ENCODE peak calls at places on chromosome 1, in five cellular contexts. Y, N, O, L and H are unnamed samples. For H3K27me3, the result is how much of the 10 kb centered on the place peaks cover.

GRCh38 chr1:46569909-46570725 is 18.7 kb upstream of the KNCN start:
- DNase-seq in Y (no peak), N (no peak), O (no peak), L (no peak), H (no peak)

GRCh38 chr1:36287595-36287994 is 18.6 kb upstream of the SH3D21 start:
- DNase-seq in Y (no peak), N (no peak), O (no peak), L (no peak), H (no peak)

GRCh38 chr1:147892731-147893214 is 9.8 kb upstream of the GJA8 start:
- DNase-seq in Y (peak), N (no peak), O (peak), L (no peak), H (peak)

GRCh38 chr1:164659621-164660414 is 100.8 kb downstream of the PBX1 start:
- DNase-seq in Y (peak), N (peak), O (peak), L (no peak), H (no peak)

GRCh38 chr1:236516929-236517704 is 6.7 kb upstream of the LGALS8 start:
- DNase-seq in Y (peak), N (no peak), O (no peak), L (no peak), H (no peak)

GRCh38 chr1:247474367-247474766 is 16.5 kb upstream of the OR2B11 start:
- DNase-seq in Y (no peak), N (no peak), O (no peak), L (no peak), H (no peak)

GRCh38 chr1:226094451-226094850 is 31.9 kb downstream of the H3-3A start:
- DNase-seq in Y (no peak), N (no peak), O (no peak), L (no peak), H (no peak)

GRCh38 chr1:48878191-48878940 is 101.7 kb upstream of the BEND5 start:
- DNase-seq in Y (peak), N (no peak), O (no peak), L (no peak), H (no peak)

GRCh38 chr1:39214021-39214713 is 9.7 kb downstream of the MACF1 start:
- DNase-seq in Y (no peak), N (no peak), O (no peak), L (no peak), H (no peak)

GRCh38 chr1:198788561-198789064 is 149.8 kb downstream of the PTPRC start:
- DNase-seq in Y (no peak), N (no peak), O (no peak), L (no peak), H (no peak)

GRCh38 chr1:15683411-15684039 is 595 bp upstream of the PLEKHM2 start:
- DNase-seq in Y (no peak), N (no peak), O (no peak), L (no peak), H (no peak)

GRCh38 chr1:43255438-43256210 is 14.2 kb upstream of the TMEM125 start:
- DNase-seq in Y (no peak), N (peak), O (no peak), L (no peak), H (no peak)

GRCh38 chr1:232477728-232478127 is 152.2 kb downstream of the SIPA1L2 start:
- DNase-seq in Y (no peak), N (no peak), O (peak), L (no peak), H (no peak)

GRCh38 chr1:212782422-212783154 is 9.0 kb downstream of the NSL1 start:
- DNase-seq in Y (no peak), N (no peak), O (no peak), L (no peak), H (no peak)

GRCh38 chr1:28136636-28137613 is 39.6 kb downstream of the PTAFR start:
- DNase-seq in Y (no peak), N (no peak), O (no peak), L (no peak), H (no peak)

GRCh38 chr1:41721039-41721438 is 197.7 kb downstream of the HIVEP3 start:
- DNase-seq in Y (no peak), N (no peak), O (no peak), L (no peak), H (no peak)

GRCh38 chr1:226083303-226084101 is 21.0 kb downstream of the H3-3A start:
- DNase-seq in Y (peak), N (peak), O (peak), L (peak), H (peak)

GRCh38 chr1:36729716-36730510 is 247.2 kb upstream of the CSF3R start:
- DNase-seq in Y (no peak), N (no peak), O (no peak), L (no peak), H (no peak)

GRCh38 chr1:10882069-10882468 is 85.6 kb upstream of the CASZ1 start:
- DNase-seq in Y (no peak), N (no peak), O (no peak), L (no peak), H (no peak)

GRCh38 chr1:153547560-153548551 is 1.2 kb downstream of the S100A3 start:
- DNase-seq in Y (no peak), N (no peak), O (no peak), L (no peak), H (no peak)

GRCh38 chr1:167904641-167905040 is 9.3 kb downstream of the ADCY10 start:
- DNase-seq in Y (no peak), N (no peak), O (no peak), L (no peak), H (no peak)

GRCh38 chr1:54781023-54781723 is 16.9 kb upstream of the PARS2 start:
- DNase-seq in Y (no peak), N (no peak), O (no peak), L (no peak), H (no peak)

GRCh38 chr1:64269558-64269884 is 66.1 kb downstream of the UBE2U start:
- DNase-seq in Y (no peak), N (no peak), O (no peak), L (no peak), H (no peak)

GRCh38 chr1:3393987-3394920 is 60.2 kb upstream of the ARHGEF16 start:
- DNase-seq in Y (no peak), N (no peak), O (no peak), L (no peak), H (no peak)

GRCh38 chr1:23634840-23635642 is 56.6 kb upstream of the RPL11 start:
- DNase-seq in Y (peak), N (peak), O (peak), L (peak), H (peak)

GRCh38 chr1:161749509-161750407 is at the start of gene DUSP12:
- DNase-seq in Y (peak), N (peak), O (peak), L (peak), H (peak)

GRCh38 chr1:74686941-74687340 is 13.3 kb upstream of the ERICH3 start:
- DNase-seq in Y (no peak), N (no peak), O (no peak), L (no peak), H (no peak)

GRCh38 chr1:183578846-183579245 is 11.4 kb downstream of the NCF2 start:
- DNase-seq in Y (no peak), N (peak), O (no peak), L (no peak), H (no peak)

GRCh38 chr1:93625582-93626327 is 55.9 kb downstream of the BCAR3 start:
- DNase-seq in Y (no peak), N (no peak), O (no peak), L (no peak), H (peak)

GRCh38 chr1:81478217-81478616 is 322.5 kb upstream of the ADGRL2 start:
- DNase-seq in Y (no peak), N (peak), O (no peak), L (no peak), H (no peak)

GRCh38 chr1:245754463-245754961 is 599.7 kb downstream of the KIF26B start:
- DNase-seq in Y (no peak), N (no peak), O (no peak), L (no peak), H (no peak)

GRCh38 chr1:173393655-173393993 is 83.5 kb upstream of the PRDX6 start:
- DNase-seq in Y (no peak), N (no peak), O (no peak), L (no peak), H (no peak)

GRCh38 chr1:87804128-87804527 is 475.4 kb downstream of the LMO4 start:
- DNase-seq in Y (no peak), N (no peak), O (no peak), L (no peak), H (no peak)

GRCh38 chr1:119632836-119633235 is 15.2 kb downstream of the ZNF697 start:
- DNase-seq in Y (no peak), N (no peak), O (no peak), L (no peak), H (no peak)

GRCh38 chr1:234782057-234782800 is 172.3 kb upstream of the IRF2BP2 start:
- DNase-seq in Y (no peak), N (no peak), O (no peak), L (no peak), H (no peak)

GRCh38 chr1:47717341-47717740 is 279.5 kb downstream of the FOXD2 start:
- DNase-seq in Y (no peak), N (no peak), O (no peak), L (no peak), H (no peak)
- H3K27me3 ChIP-seq in Y (under half), N (under half), O (half or more), L (under half), H (under half)

GRCh38 chr1:2198571-2198970 is 4.0 kb upstream of the FAAP20 start:
- DNase-seq in Y (peak), N (peak), O (no peak), L (no peak), H (no peak)

GRCh38 chr1:2197732-2198165 is 3.2 kb upstream of the FAAP20 start:
- DNase-seq in Y (no peak), N (no peak), O (no peak), L (no peak), H (no peak)

GRCh38 chr1:2200308-2200943 is 5.9 kb upstream of the FAAP20 start:
- DNase-seq in Y (no peak), N (no peak), O (no peak), L (no peak), H (no peak)

GRCh38 chr1:2201062-2201461 is 6.5 kb upstream of the FAAP20 start:
- DNase-seq in Y (no peak), N (no peak), O (no peak), L (no peak), H (no peak)

DNA sequence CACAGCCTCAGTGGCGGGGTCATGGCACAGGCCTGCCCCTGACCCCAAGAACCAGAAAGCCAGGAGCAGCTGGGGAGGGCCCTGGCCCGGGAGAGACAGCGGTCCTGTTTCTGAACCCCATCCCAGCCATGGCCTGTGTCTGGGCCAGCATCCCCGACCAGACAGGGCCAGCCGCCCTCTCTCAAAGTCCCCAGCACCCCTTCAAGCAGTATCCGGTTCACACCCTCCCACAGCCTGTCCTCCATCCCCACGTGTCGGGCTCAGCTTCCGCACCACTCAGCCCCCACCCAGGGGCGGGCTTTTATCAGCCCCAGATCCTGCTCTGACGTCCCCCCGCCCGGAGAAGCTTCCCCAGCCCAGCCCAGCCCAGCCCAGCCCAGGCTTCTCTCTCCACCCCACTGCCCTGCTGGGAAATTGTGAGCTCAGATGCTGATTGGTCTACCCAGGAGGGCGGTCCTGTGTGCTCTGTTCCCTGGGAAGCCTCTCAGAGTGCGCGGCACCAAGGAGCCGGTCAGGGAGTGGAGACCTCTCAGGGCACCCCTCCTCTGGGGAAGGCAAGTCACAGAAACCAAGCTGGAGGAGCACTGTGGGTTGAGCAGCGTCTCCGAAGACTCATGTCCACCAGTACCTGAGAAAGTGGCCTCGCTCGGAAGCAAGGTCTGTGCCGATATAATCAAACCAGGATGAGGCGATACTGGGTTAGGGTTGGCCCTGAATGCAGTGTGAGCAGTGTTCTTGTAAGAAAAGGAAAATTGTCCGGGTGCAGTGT is 4.7 kb upstream of the FAAP20 start:
- DNase-seq in Y (peak), N (peak), O (peak), L (peak), H (peak)
- H3K4me3 ChIP-seq in Y (peak), N (peak), O (peak), L (peak), H (peak)

GRCh38 chr1:34237416-34237815 is 60.7 kb downstream of the C1orf94 start:
- DNase-seq in Y (no peak), N (no peak), O (no peak), L (no peak), H (no peak)

GRCh38 chr1:34236089-34236488 is 59.4 kb downstream of the C1orf94 start:
- DNase-seq in Y (no peak), N (no peak), O (no peak), L (no peak), H (peak)

GRCh38 chr1:34231441-34231840 is 54.7 kb downstream of the C1orf94 start:
- DNase-seq in Y (no peak), N (no peak), O (no peak), L (no peak), H (no peak)

DNA sequence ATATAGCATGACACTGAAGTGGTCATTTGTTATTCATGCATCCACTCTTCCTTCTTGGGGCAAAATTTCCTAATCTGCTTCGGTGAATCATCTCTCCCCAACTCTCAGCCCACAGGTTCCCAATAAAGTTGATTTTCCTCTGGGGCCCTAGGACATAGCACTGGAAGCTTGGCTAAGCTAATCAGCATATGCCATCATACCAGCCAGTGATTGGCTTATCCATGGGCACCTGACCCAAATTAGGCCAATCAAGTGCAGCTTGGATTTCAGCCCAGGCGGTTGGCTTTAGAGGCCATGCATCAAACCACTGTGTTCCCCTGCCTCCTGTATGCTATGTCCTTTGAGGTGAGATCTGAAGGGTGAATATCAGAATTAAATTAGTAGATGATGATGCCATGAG is 58.9 kb downstream of the C1orf94 start:
- DNase-seq in Y (no peak), N (no peak), O (no peak), L (no peak), H (peak)
- TF ChIP-seq POLR2A in Y (no peak), N (no peak), O (no peak), L (no peak), H (no peak)

DNA sequence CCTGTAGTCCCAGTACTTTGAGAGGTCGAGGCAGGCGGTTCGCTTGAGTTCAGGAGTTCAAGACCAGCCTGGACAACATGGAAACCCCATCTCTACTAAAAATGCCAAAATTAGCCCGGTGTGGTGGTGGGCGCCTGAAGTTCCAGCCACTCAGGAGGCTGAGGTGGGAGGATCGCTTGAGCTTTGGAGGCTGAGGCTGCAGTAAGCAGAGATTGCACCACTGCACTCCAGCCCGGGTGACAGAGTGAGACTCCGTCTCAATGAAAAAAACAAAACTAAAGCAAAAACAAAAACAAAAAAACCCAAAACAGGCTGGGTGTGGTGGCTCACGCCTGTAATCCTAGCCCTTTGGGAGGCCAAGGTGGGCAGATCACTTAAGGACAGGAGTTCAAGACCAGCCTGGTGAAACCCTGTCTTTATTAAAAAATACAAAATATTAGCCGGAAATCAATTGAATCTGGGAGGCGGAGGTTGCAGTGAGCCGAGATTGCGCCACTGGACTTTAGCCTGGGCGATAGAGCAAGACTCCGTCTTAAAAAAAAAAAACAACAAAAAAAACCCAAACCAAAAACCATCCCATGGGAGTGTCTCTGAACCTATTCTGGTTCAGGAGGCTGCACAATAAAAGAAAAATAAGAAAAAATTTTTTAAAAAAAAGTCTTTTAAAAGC is 1.7 kb upstream of the CGN start:
- DNase-seq in Y (no peak), N (no peak), O (no peak), L (no peak), H (no peak)
- H3K27me3 ChIP-seq in Y (under half), N (under half), O (under half), L (under half), H (under half)

GRCh38 chr1:19010995-19011696 is 54.7 kb upstream of the IFFO2 start:
- DNase-seq in Y (peak), N (peak), O (peak), L (peak), H (no peak)

GRCh38 chr1:19010503-19010902 is 54.0 kb upstream of the IFFO2 start:
- DNase-seq in Y (peak), N (peak), O (no peak), L (no peak), H (no peak)

GRCh38 chr1:19013826-19014548 is 57.5 kb upstream of the IFFO2 start:
- DNase-seq in Y (no peak), N (peak), O (no peak), L (no peak), H (no peak)

GRCh38 chr1:19009882-19010321 is 53.4 kb upstream of the IFFO2 start:
- DNase-seq in Y (no peak), N (no peak), O (peak), L (no peak), H (no peak)

GRCh38 chr1:19011832-19012231 is 55.4 kb upstream of the IFFO2 start:
- DNase-seq in Y (no peak), N (no peak), O (no peak), L (no peak), H (no peak)
- H3K4me3 ChIP-seq in Y (no peak), N (no peak), O (no peak), L (no peak), H (no peak)

DNA sequence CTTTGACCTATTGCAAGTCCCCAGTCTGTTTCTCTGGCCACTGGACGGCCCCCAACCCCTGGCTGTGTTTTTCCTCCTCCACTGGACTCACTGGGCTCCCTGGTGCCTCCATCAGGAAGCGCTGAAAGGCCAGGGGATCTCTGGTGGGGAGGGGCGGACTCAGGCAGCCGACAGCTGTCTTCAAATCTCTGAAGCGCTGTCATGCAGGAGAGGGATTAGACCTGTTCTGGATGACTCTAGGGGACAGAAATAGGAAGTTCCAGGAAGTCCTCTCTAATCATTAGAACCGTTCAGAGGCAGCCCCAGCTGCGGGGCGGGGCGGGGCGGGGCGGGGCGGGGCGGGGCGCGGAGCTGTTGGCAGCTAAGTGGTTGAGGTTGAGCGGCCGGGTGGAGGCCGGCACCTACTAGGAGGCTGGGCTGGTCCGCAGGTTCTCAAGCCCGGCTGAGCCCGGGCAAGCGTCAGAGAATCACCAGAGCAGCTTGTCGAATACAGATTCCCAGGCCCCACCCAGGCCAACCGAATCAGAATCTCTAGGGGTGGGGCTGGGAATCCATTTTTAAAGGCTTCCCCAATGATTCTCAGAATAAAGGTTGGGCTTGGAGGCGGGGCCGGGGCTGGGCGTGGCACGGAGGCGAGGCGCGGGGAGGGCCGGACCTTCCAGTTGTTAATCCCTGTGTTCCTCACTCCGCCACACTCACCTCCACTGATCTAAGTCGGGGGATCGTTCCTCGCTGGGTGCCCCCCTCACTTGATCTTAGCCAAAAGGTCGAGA is 11.4 kb upstream of the PHLDA3 start:
- DNase-seq in Y (peak), N (peak), O (peak), L (peak), H (peak)
- TF ChIP-seq POLR2A in Y (no peak), N (no peak), O (no peak), L (no peak), H (no peak)

DNA sequence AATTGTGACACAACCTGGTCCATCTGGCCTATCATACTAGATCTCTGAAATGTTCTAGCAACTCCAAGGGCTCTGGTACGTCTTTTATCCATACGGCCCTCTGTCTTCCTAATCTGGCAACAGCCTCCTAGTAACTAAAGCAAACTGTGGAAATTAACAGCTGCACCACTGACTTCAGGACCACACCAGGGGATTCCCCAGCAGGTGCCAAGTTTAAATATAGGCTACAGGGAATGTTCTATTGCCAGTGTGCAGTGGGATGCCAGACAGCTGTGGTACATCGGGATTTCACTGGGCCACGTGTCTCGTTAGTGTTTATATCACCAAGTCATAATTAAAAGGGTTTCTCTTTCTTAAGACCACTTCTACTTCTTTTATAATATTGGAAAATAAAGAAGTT is 94.3 kb downstream of the RGS2 start:
- DNase-seq in Y (no peak), N (no peak), O (no peak), L (no peak), H (no peak)
- H3K27me3 ChIP-seq in Y (under half), N (under half), O (under half), L (under half), H (under half)